ENCODE peak calls at places on chromosome 7, in five cellular contexts. B, Y, A, X and Z are unnamed samples.

GRCh38 chr7:80357530-80357929 is 154.3 kb downstream of the GNAT3 start:
- DNase-seq in B (no peak), Y (no peak), A (no peak), X (no peak), Z (no peak)

GRCh38 chr7:86904949-86905834 is 154.3 kb downstream of the ELAPOR2 start:
- DNase-seq in B (no peak), Y (peak), A (peak), X (no peak), Z (no peak)

GRCh38 chr7:87199700-87200450 is 19.7 kb downstream of the TMEM243 start:
- DNase-seq in B (no peak), Y (no peak), A (no peak), X (no peak), Z (no peak)

GRCh38 chr7:129008645-129009414 is 46.1 kb downstream of the TNPO3 start:
- DNase-seq in B (peak), Y (no peak), A (no peak), X (no peak), Z (no peak)

GRCh38 chr7:17233643-17234397 is 64.6 kb upstream of the AHR start:
- DNase-seq in B (peak), Y (no peak), A (no peak), X (no peak), Z (no peak)

GRCh38 chr7:132742152-132742551 is 165.9 kb upstream of the PLXNA4 start:
- DNase-seq in B (no peak), Y (no peak), A (no peak), X (no peak), Z (no peak)

GRCh38 chr7:128847721-128848211 is 14.9 kb upstream of the ATP6V1F start:
- DNase-seq in B (no peak), Y (no peak), A (no peak), X (no peak), Z (no peak)

GRCh38 chr7:1691601-1692499 is 21.8 kb downstream of the ELFN1 start:
- DNase-seq in B (no peak), Y (no peak), A (no peak), X (no peak), Z (no peak)

GRCh38 chr7:114548576-114548975 is 134.0 kb downstream of the FOXP2 start:
- DNase-seq in B (no peak), Y (no peak), A (no peak), X (no peak), Z (no peak)

GRCh38 chr7:134886353-134887057 is 99.8 kb upstream of the AGBL3 start:
- DNase-seq in B (no peak), Y (peak), A (no peak), X (no peak), Z (no peak)

GRCh38 chr7:8433477-8434289 is at the start of gene NXPH1:
- DNase-seq in B (no peak), Y (peak), A (peak), X (no peak), Z (no peak)

GRCh38 chr7:95596183-95597135 is at the start of gene PDK4:
- DNase-seq in B (no peak), Y (no peak), A (no peak), X (no peak), Z (peak)

GRCh38 chr7:99557196-99557607 is 1.2 kb upstream of the ZNF655 start:
- DNase-seq in B (no peak), Y (no peak), A (peak), X (no peak), Z (no peak)

GRCh38 chr7:27795977-27796376 is 56.0 kb downstream of the TAX1BP1 start:
- DNase-seq in B (no peak), Y (no peak), A (no peak), X (no peak), Z (no peak)

GRCh38 chr7:129422727-129423126 is 11.5 kb upstream of the STRIP2 start:
- DNase-seq in B (no peak), Y (no peak), A (peak), X (no peak), Z (no peak)

GRCh38 chr7:28510022-28510367 is 97.7 kb downstream of the CREB5 start:
- DNase-seq in B (no peak), Y (no peak), A (no peak), X (no peak), Z (no peak)

GRCh38 chr7:106166651-106167342 is 54.7 kb upstream of the SYPL1 start:
- DNase-seq in B (no peak), Y (peak), A (peak), X (no peak), Z (peak)

GRCh38 chr7:106279425-106280182 is 5.2 kb downstream of the NAMPT start:
- DNase-seq in B (no peak), Y (no peak), A (peak), X (no peak), Z (no peak)

GRCh38 chr7:141915565-141915964 is 634 bp upstream of the OR9A4 start:
- DNase-seq in B (no peak), Y (no peak), A (no peak), X (no peak), Z (no peak)

GRCh38 chr7:51344406-51344805 is 27.8 kb upstream of the COBL start:
- DNase-seq in B (no peak), Y (peak), A (no peak), X (no peak), Z (no peak)

GRCh38 chr7:66352071-66352470 is 146.9 kb downstream of the TPST1 start:
- DNase-seq in B (no peak), Y (no peak), A (no peak), X (peak), Z (no peak)

GRCh38 chr7:50793947-50794570 is 11.4 kb upstream of the GRB10 start:
- DNase-seq in B (no peak), Y (no peak), A (no peak), X (no peak), Z (no peak)

GRCh38 chr7:24709051-24709450 is 48.2 kb downstream of the GSDME start:
- DNase-seq in B (no peak), Y (no peak), A (no peak), X (no peak), Z (no peak)

GRCh38 chr7:156527458-156527890 is 113.1 kb upstream of the RNF32 start:
- DNase-seq in B (no peak), Y (peak), A (no peak), X (no peak), Z (no peak)

GRCh38 chr7:22730921-22731654 is 4.1 kb downstream of the IL6 start:
- DNase-seq in B (no peak), Y (no peak), A (no peak), X (no peak), Z (no peak)

GRCh38 chr7:123498651-123499050 is 35.7 kb downstream of the IQUB start:
- DNase-seq in B (no peak), Y (no peak), A (peak), X (no peak), Z (no peak)

GRCh38 chr7:159026271-159027047 is 118.2 kb downstream of the VIPR2 start:
- DNase-seq in B (no peak), Y (no peak), A (no peak), X (no peak), Z (no peak)

GRCh38 chr7:95440394-95441038 is 5.7 kb upstream of the PON2 start:
- DNase-seq in B (no peak), Y (peak), A (no peak), X (no peak), Z (no peak)

GRCh38 chr7:39686261-39686924 is 63.0 kb downstream of the RALA start:
- DNase-seq in B (peak), Y (no peak), A (no peak), X (no peak), Z (no peak)

GRCh38 chr7:111424768-111425167 is 137.5 kb downstream of the IMMP2L start:
- DNase-seq in B (no peak), Y (peak), A (no peak), X (no peak), Z (no peak)

GRCh38 chr7:105877736-105878135 is 1.3 kb upstream of the ATXN7L1 start:
- DNase-seq in B (no peak), Y (no peak), A (no peak), X (no peak), Z (no peak)

GRCh38 chr7:23893172-23893941 is 183.3 kb downstream of the STK31 start:
- DNase-seq in B (no peak), Y (no peak), A (no peak), X (no peak), Z (no peak)

GRCh38 chr7:2044311-2044882 is 188.3 kb downstream of the MAD1L1 start:
- DNase-seq in B (no peak), Y (no peak), A (no peak), X (no peak), Z (no peak)

GRCh38 chr7:138797715-138798320 is at the start of the genes ATP6V0A4 and TMEM213:
- DNase-seq in B (no peak), Y (no peak), A (no peak), X (peak), Z (no peak)

GRCh38 chr7:112898432-112899290 is 108.5 kb upstream of the TMEM168 start:
- DNase-seq in B (peak), Y (peak), A (peak), X (peak), Z (peak)

GRCh38 chr7:148191391-148192076 is 399.0 kb upstream of the C7orf33 start:
- DNase-seq in B (no peak), Y (no peak), A (no peak), X (no peak), Z (no peak)

GRCh38 chr7:82410461-82410860 is 33.1 kb downstream of the CACNA2D1 start:
- DNase-seq in B (no peak), Y (no peak), A (no peak), X (no peak), Z (no peak)

GRCh38 chr7:158819571-158820203 is 9.6 kb downstream of the ESYT2 start:
- DNase-seq in B (no peak), Y (no peak), A (peak), X (no peak), Z (no peak)

GRCh38 chr7:23467731-23468720 is 2.3 kb downstream of the IGF2BP3 start:
- DNase-seq in B (no peak), Y (peak), A (peak), X (no peak), Z (no peak)

DNA sequence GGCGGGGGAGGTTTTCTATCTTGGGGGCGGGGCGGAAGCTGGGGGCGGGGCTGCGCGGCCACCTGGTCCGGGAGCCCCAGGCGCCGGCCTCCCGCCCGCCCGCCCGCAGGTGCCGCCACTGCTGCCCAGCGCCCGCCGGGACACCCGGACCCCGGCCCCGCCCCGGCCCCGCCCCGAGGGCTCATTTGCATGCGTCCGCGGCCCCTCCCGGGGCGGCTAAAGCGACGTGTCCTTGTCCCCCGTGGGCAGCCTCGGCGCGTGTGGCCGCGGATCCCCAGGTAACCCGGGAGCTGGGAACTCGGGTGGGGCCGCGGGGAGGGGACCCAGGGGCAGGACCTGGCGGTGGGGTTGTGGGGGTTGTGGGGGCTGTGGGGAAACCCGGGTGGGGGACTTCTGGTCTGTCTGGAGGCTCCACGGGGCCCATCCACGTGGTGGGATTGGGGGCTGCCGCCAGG is at the start of gene BHLHA15:
- DNase-seq in B (no peak), Y (peak), A (peak), X (no peak), Z (no peak)
- TF ChIP-seq SRF in B (no peak), Y (no peak), A (no peak), X (no peak), Z (no peak)

DNA sequence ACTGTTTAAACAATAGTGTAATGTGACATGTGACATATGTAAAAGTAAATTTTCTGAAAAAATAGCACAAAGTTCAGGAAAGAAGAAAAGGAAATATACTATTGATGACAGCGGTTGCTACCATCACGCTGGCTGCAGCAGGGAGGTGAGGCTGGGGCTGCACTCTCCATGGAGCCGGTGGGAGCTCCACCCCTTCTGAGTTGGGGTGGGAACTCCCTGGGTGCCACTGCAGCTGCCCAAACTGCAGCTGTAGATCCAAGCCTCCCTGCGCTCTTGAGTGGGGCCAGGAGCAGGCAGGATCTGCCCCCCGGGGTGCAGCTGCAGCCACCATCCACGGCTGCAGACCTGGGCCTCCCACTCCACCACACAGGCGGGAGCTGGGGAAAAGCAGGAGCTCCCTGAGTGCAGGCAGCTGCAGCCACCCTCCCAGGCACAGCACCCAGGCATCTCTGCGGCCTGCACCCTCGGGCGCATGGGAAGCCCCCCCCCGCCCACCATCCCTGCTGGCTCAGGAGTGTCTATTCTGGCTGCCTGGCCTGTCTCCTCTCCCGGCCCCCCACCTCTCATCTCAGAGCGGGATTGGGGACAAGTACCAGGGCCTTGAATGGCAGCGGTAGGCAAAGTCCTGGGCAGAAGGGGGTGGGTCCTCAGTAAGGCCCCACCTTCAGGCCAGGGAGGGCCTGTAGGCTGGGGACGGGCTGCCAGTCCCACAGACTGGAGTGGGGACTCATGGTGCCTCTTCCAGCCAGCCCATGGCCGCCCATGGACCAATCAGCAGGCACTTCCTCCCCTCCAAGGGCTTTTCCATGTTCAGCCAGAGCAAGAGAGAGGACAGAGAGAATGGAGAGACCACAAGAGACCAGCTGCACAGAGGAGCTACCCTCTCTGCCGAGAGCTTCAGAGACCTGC is 50.1 kb downstream of the TNS3 start:
- DNase-seq in B (no peak), Y (no peak), A (no peak), X (no peak), Z (no peak)
- TF ChIP-seq SRF in B (no peak), Y (no peak), A (no peak), X (no peak), Z (no peak)

DNA sequence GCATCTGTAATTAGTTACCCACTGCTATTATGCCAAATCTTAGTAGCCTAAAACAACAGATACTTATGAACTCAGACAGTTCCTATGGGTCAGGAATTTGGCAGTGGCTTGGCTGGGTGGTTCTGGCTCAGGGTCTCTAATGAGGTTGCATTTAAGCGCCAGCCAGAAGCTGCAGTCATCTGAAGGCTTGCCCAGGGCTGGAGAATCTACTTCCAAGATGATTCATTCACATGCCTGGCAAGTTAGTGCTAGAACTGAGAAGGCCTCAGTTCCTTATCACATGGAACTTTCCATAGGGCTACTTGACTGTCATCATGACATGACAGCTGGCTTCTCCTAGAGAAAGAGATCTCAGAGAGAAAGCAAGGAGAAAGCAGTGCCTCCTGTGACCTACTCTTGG is 121.3 kb downstream of the AVL9 start:
- DNase-seq in B (no peak), Y (no peak), A (peak), X (no peak), Z (peak)
- TF ChIP-seq SRF in B (no peak), Y (no peak), A (no peak), X (no peak), Z (peak)

GRCh38 chr7:144407266-144407931 is 3.9 kb upstream of the NOBOX start:
- DNase-seq in B (no peak), Y (no peak), A (no peak), X (no peak), Z (no peak)

GRCh38 chr7:144403649-144404061 is at the start of gene NOBOX:
- DNase-seq in B (no peak), Y (no peak), A (no peak), X (no peak), Z (no peak)

GRCh38 chr7:144403102-144403501 is 391 bp downstream of the NOBOX start:
- DNase-seq in B (no peak), Y (no peak), A (no peak), X (no peak), Z (no peak)

GRCh38 chr7:144408116-144408515 is 4.6 kb upstream of the NOBOX start:
- DNase-seq in B (no peak), Y (no peak), A (no peak), X (no peak), Z (no peak)

DNA sequence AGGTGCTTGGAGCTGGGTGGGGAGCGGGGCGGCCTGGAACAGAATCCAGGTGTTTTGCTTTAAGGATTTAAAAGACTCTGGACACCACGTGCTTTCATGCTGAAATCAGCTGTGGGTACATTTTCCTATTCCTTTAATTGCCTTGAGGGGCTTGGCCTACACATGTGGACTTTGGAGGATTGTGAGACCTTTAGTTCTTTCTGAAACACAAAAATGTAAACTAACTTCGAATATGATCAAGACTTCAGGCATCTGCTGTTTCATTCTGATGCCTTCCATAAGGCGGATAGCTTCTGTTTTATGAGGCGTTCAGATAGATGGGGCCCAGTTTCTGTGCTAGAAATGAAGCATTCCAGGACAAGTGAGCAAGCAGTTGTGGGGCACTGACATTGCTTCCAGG is 1.4 kb upstream of the NOBOX start:
- DNase-seq in B (no peak), Y (no peak), A (no peak), X (no peak), Z (no peak)
- TF ChIP-seq SRF in B (no peak), Y (no peak), A (no peak), X (no peak), Z (no peak)